ENCODE peak calls at places on chromosomes 5 and 9, in eight cellular contexts. One of them, this sample, is unnamed.
A peak's percentile ranks its signal among the peaks of the same experiment; 100 is the strongest.

GRCh38 chr5:150404121-150404990 is 8.4 kb downstream of the CD74 start:
- DNase-seq in HCT116: no peak
- DNase-seq in kidney: no peak
- DNase-seq in Calu3: no peak
- DNase-seq in left ventricle myocardium inferior: no peak
- DNase-seq in right atrium auricular region: no peak
- DNase-seq in GM20000: no peak
- DNase-seq in foreskin fibroblast: no peak
- DNase-seq in this sample: no peak

GRCh38 chr5:138082033-138082432 is 1.8 kb upstream of the WNT8A start:
- DNase-seq in HCT116: no peak
- DNase-seq in kidney: no peak
- DNase-seq in Calu3: no peak
- DNase-seq in left ventricle myocardium inferior: no peak
- DNase-seq in right atrium auricular region: no peak
- DNase-seq in GM20000: no peak
- DNase-seq in foreskin fibroblast: no peak
- DNase-seq in this sample: no peak

GRCh38 chr5:114999176-114999575 is 170.5 kb downstream of the TRIM36 start:
- DNase-seq in HCT116: no peak
- DNase-seq in kidney: peak; percentile 65
- DNase-seq in Calu3: no peak
- DNase-seq in left ventricle myocardium inferior: no peak
- DNase-seq in right atrium auricular region: no peak
- DNase-seq in GM20000: no peak
- DNase-seq in foreskin fibroblast: no peak
- DNase-seq in this sample: no peak

GRCh38 chr9:113233146-113233545 is 11.8 kb downstream of the SLC31A1 start:
- DNase-seq in HCT116: no peak
- DNase-seq in kidney: no peak
- DNase-seq in Calu3: no peak
- DNase-seq in left ventricle myocardium inferior: no peak
- DNase-seq in right atrium auricular region: no peak
- DNase-seq in GM20000: no peak
- DNase-seq in foreskin fibroblast: no peak
- DNase-seq in this sample: no peak

GRCh38 chr9:114677418-114677817 is 4.6 kb downstream of the TEX48 start:
- DNase-seq in HCT116: peak; percentile 61
- DNase-seq in kidney: no peak
- DNase-seq in Calu3: peak; percentile 76
- DNase-seq in left ventricle myocardium inferior: no peak
- DNase-seq in right atrium auricular region: no peak
- DNase-seq in GM20000: no peak
- DNase-seq in foreskin fibroblast: peak; percentile 100
- DNase-seq in this sample: no peak

GRCh38 chr9:134698587-134699342 is 57.2 kb downstream of the COL5A1 start:
- DNase-seq in HCT116: peak; percentile 39
- DNase-seq in kidney: no peak
- DNase-seq in Calu3: peak; percentile 60
- DNase-seq in left ventricle myocardium inferior: peak; percentile 67
- DNase-seq in right atrium auricular region: no peak
- DNase-seq in GM20000: peak; percentile 83
- DNase-seq in foreskin fibroblast: peak; percentile 81
- DNase-seq in this sample: peak; percentile 89

GRCh38 chr9:99307846-99308245 is 85.8 kb downstream of the SEC61B start:
- DNase-seq in HCT116: no peak
- DNase-seq in kidney: no peak
- DNase-seq in Calu3: peak; percentile 6
- DNase-seq in left ventricle myocardium inferior: no peak
- DNase-seq in right atrium auricular region: no peak
- DNase-seq in GM20000: no peak
- DNase-seq in foreskin fibroblast: no peak
- DNase-seq in this sample: no peak

GRCh38 chr9:16868706-16869105 is 1.8 kb downstream of the BNC2 start:
- DNase-seq in HCT116: no peak
- DNase-seq in kidney: no peak
- DNase-seq in Calu3: no peak
- DNase-seq in left ventricle myocardium inferior: no peak
- DNase-seq in right atrium auricular region: no peak
- DNase-seq in GM20000: no peak
- DNase-seq in foreskin fibroblast: no peak
- DNase-seq in this sample: no peak

GRCh38 chr9:21945606-21946005 is 48.6 kb downstream of the CDKN2A start:
- DNase-seq in HCT116: no peak
- DNase-seq in kidney: no peak
- DNase-seq in Calu3: no peak
- DNase-seq in left ventricle myocardium inferior: no peak
- DNase-seq in right atrium auricular region: no peak
- DNase-seq in GM20000: no peak
- DNase-seq in foreskin fibroblast: no peak
- DNase-seq in this sample: no peak

GRCh38 chr9:38144421-38144820 is 75.4 kb upstream of the SHB start:
- DNase-seq in HCT116: no peak
- DNase-seq in kidney: no peak
- DNase-seq in Calu3: no peak
- DNase-seq in left ventricle myocardium inferior: no peak
- DNase-seq in right atrium auricular region: no peak
- DNase-seq in GM20000: no peak
- DNase-seq in foreskin fibroblast: peak; percentile 11
- DNase-seq in this sample: no peak

GRCh38 chr9:129414377-129415021 is 206.4 kb downstream of the C9orf50 start:
- DNase-seq in HCT116: no peak
- DNase-seq in kidney: peak; percentile 89
- DNase-seq in Calu3: no peak
- DNase-seq in left ventricle myocardium inferior: peak; percentile 42
- DNase-seq in right atrium auricular region: peak; percentile 70
- DNase-seq in GM20000: no peak
- DNase-seq in foreskin fibroblast: peak; percentile 66
- DNase-seq in this sample: no peak

GRCh38 chr9:135989722-135990467 is 28.7 kb upstream of the UBAC1 start:
- DNase-seq in HCT116: no peak
- DNase-seq in kidney: no peak
- DNase-seq in Calu3: no peak
- DNase-seq in left ventricle myocardium inferior: no peak
- DNase-seq in right atrium auricular region: no peak
- DNase-seq in GM20000: no peak
- DNase-seq in foreskin fibroblast: no peak
- DNase-seq in this sample: no peak

GRCh38 chr5:180080670-180081280 is 9.2 kb upstream of the RNF130 start:
- DNase-seq in HCT116: no peak
- DNase-seq in kidney: no peak
- DNase-seq in Calu3: no peak
- DNase-seq in left ventricle myocardium inferior: no peak
- DNase-seq in right atrium auricular region: no peak
- DNase-seq in GM20000: no peak
- DNase-seq in foreskin fibroblast: no peak
- DNase-seq in this sample: no peak

GRCh38 chr5:45622365-45622764 is 73.8 kb downstream of the HCN1 start:
- DNase-seq in HCT116: no peak
- DNase-seq in kidney: no peak
- DNase-seq in Calu3: no peak
- DNase-seq in left ventricle myocardium inferior: no peak
- DNase-seq in right atrium auricular region: no peak
- DNase-seq in GM20000: no peak
- DNase-seq in foreskin fibroblast: no peak
- DNase-seq in this sample: no peak

GRCh38 chr5:83265318-83265717 is 188.0 kb downstream of the XRCC4 start:
- DNase-seq in HCT116: no peak
- DNase-seq in kidney: no peak
- DNase-seq in Calu3: peak; percentile 72
- DNase-seq in left ventricle myocardium inferior: no peak
- DNase-seq in right atrium auricular region: no peak
- DNase-seq in GM20000: no peak
- DNase-seq in foreskin fibroblast: peak; percentile 24
- DNase-seq in this sample: no peak
- TF ChIP-seq CTCF in HCT116: no peak
- TF ChIP-seq CTCF in kidney: no peak
- TF ChIP-seq CTCF in Calu3: no peak
- TF ChIP-seq CTCF in left ventricle myocardium inferior: no peak
- TF ChIP-seq CTCF in right atrium auricular region: no peak
- TF ChIP-seq CTCF in GM20000: no peak
- TF ChIP-seq CTCF in foreskin fibroblast: no peak
- TF ChIP-seq CTCF in this sample: no peak

GRCh38 chr9:78004478-78005229 is 27.0 kb downstream of the GNAQ start:
- DNase-seq in HCT116: peak; percentile 2
- DNase-seq in kidney: no peak
- DNase-seq in Calu3: peak; percentile 31
- DNase-seq in left ventricle myocardium inferior: no peak
- DNase-seq in right atrium auricular region: no peak
- DNase-seq in GM20000: no peak
- DNase-seq in foreskin fibroblast: no peak
- DNase-seq in this sample: no peak
- TF ChIP-seq CTCF in HCT116: no peak
- TF ChIP-seq CTCF in kidney: no peak
- TF ChIP-seq CTCF in Calu3: no peak
- TF ChIP-seq CTCF in left ventricle myocardium inferior: peak; percentile 26
- TF ChIP-seq CTCF in right atrium auricular region: no peak
- TF ChIP-seq CTCF in GM20000: no peak
- TF ChIP-seq CTCF in foreskin fibroblast: peak; percentile 26
- TF ChIP-seq CTCF in this sample: no peak

DNA sequence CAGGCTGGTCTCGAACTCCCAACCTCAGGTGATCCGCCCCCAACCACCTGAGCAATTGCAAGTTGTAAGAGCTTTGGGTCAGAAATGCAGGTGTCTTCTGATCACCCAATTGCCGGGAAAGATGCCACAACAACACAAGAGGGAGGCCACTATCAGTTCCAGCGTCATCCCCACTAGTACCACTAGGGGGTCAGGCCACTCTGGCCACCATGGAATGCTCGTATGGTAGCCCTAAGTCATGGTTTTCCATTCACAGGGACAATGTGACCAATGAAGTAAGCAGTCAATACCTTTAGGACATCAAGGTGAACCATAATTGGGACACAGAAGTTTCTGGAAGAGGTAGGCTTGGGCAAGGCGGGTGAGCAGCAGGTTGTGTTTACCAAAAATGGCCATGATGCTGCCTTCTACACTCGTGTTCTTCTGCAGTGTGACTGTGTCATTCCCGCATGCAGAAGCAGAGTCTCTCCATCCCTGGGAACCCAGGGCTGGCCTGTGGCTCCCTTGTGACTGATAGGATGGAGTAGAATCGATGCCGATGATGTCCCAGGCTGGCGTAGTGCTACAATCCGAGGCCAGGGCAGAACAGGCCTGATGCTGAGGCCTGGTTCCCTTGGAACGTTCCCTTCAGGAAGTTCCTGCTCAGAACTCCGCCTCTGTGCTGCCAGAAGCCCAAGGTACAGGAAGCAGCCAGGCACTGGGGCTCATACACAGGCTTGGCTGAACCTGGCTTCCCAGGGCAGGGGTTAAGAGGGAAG is 42.2 kb upstream of the ANKRD33B start:
- DNase-seq in HCT116: peak; percentile 27
- DNase-seq in kidney: peak; percentile 15
- DNase-seq in Calu3: peak; percentile 18
- DNase-seq in left ventricle myocardium inferior: no peak
- DNase-seq in right atrium auricular region: no peak
- DNase-seq in GM20000: no peak
- DNase-seq in foreskin fibroblast: no peak
- DNase-seq in this sample: no peak
- TF ChIP-seq CTCF in HCT116: no peak
- TF ChIP-seq CTCF in kidney: no peak
- TF ChIP-seq CTCF in Calu3: peak; percentile 25
- TF ChIP-seq CTCF in left ventricle myocardium inferior: peak; percentile 32
- TF ChIP-seq CTCF in right atrium auricular region: peak; percentile 12
- TF ChIP-seq CTCF in GM20000: peak; percentile 29
- TF ChIP-seq CTCF in foreskin fibroblast: peak; percentile 36
- TF ChIP-seq CTCF in this sample: no peak

GRCh38 chr9:35756743-35757526 is 2.9 kb upstream of the MSMP start:
- DNase-seq in HCT116: peak; percentile 38
- DNase-seq in kidney: peak; percentile 94
- DNase-seq in Calu3: peak; percentile 72
- DNase-seq in left ventricle myocardium inferior: peak; percentile 72
- DNase-seq in right atrium auricular region: peak; percentile 73
- DNase-seq in GM20000: peak; percentile 82
- DNase-seq in foreskin fibroblast: peak; percentile 59
- DNase-seq in this sample: peak; percentile 82
- TF ChIP-seq CTCF in HCT116: no peak
- TF ChIP-seq CTCF in kidney: no peak
- TF ChIP-seq CTCF in Calu3: no peak
- TF ChIP-seq CTCF in left ventricle myocardium inferior: peak; percentile 22
- TF ChIP-seq CTCF in right atrium auricular region: no peak
- TF ChIP-seq CTCF in GM20000: peak; percentile 61
- TF ChIP-seq CTCF in foreskin fibroblast: no peak
- TF ChIP-seq CTCF in this sample: no peak

GRCh38 chr5:14143509-14143842 is 334 bp downstream of the TRIO start:
- DNase-seq in HCT116: no peak
- DNase-seq in kidney: no peak
- DNase-seq in Calu3: no peak
- DNase-seq in left ventricle myocardium inferior: no peak
- DNase-seq in right atrium auricular region: no peak
- DNase-seq in GM20000: no peak
- DNase-seq in foreskin fibroblast: no peak
- DNase-seq in this sample: no peak

GRCh38 chr5:14143843-14144585 is 872 bp downstream of the TRIO start:
- DNase-seq in HCT116: no peak
- DNase-seq in kidney: peak; percentile 84
- DNase-seq in Calu3: peak; percentile 33
- DNase-seq in left ventricle myocardium inferior: peak; percentile 49
- DNase-seq in right atrium auricular region: peak; percentile 60
- DNase-seq in GM20000: peak; percentile 78
- DNase-seq in foreskin fibroblast: peak; percentile 70
- DNase-seq in this sample: peak; percentile 60

GRCh38 chr5:14142202-14142855 is 813 bp upstream of the TRIO start:
- DNase-seq in HCT116: no peak
- DNase-seq in kidney: no peak
- DNase-seq in Calu3: no peak
- DNase-seq in left ventricle myocardium inferior: no peak
- DNase-seq in right atrium auricular region: no peak
- DNase-seq in GM20000: no peak
- DNase-seq in foreskin fibroblast: peak; percentile 65
- DNase-seq in this sample: no peak

GRCh38 chr5:14141764-14142163 is 1.4 kb upstream of the TRIO start:
- DNase-seq in HCT116: no peak
- DNase-seq in kidney: no peak
- DNase-seq in Calu3: no peak
- DNase-seq in left ventricle myocardium inferior: no peak
- DNase-seq in right atrium auricular region: no peak
- DNase-seq in GM20000: no peak
- DNase-seq in foreskin fibroblast: no peak
- DNase-seq in this sample: no peak

DNA sequence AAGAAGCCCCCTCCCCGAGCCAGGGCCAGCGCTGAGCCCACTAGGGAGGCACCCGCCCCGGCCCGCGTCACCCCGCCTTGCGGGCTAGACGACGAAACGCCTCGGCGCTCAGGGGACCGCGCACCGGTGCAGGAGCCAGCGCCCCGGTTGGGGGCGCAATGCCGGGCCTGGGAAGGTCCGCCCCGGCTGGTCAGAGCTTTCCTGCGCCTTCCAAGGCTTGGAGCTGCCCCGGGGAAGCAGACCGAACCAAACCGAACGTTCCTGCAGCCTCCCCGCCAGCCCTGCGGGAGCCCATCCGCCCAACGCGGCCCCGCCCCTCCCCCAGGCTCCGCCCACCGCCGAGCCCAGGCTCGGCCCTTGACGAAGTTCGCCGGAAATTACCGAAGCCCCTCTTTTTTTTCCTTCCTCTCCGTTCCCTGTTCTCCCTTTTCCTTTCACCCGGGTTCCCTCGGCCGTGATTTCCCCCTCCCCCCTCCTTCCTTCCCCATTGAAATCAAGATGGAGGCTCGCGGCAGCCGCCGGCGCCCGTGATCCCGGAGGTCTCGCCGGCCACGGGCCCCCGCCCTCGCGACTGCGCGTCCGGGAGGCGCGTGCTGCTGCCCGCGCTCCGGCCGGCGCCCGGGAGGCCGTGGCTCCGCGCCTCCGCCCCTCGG is at the start of gene TRIO:
- DNase-seq in HCT116: peak; percentile 77
- DNase-seq in kidney: peak; percentile 96
- DNase-seq in Calu3: peak; percentile 95
- DNase-seq in left ventricle myocardium inferior: peak; percentile 90
- DNase-seq in right atrium auricular region: peak; percentile 91
- DNase-seq in GM20000: peak; percentile 94
- DNase-seq in foreskin fibroblast: peak; percentile 96
- DNase-seq in this sample: peak; percentile 92
- TF ChIP-seq CTCF in HCT116: no peak
- TF ChIP-seq CTCF in kidney: peak; percentile 46
- TF ChIP-seq CTCF in Calu3: peak; percentile 25
- TF ChIP-seq CTCF in left ventricle myocardium inferior: peak; percentile 67
- TF ChIP-seq CTCF in right atrium auricular region: peak; percentile 79
- TF ChIP-seq CTCF in GM20000: peak; percentile 42
- TF ChIP-seq CTCF in foreskin fibroblast: peak; percentile 53
- TF ChIP-seq CTCF in this sample: peak; percentile 49